ENCODE peak calls at places on chromosomes 6 and 20, in six cellular contexts. K is BE2C, T is AG10803, Y is kidney epithelial cell, Z is vagina, U is foreskin fibroblast. C is an unnamed sample.

GRCh38 chr20:12554416-12554815 is 454.4 kb upstream of the SPTLC3 start:
- DNase-seq in U (peak; percentile 1), T (no peak), K (peak; percentile 21), Z (no peak), Y (no peak), C (no peak)

GRCh38 chr20:9353916-9354276 is 160.5 kb upstream of the LAMP5 start:
- DNase-seq in U (peak; percentile 41), Z (no peak), K (no peak), Y (no peak), T (peak; percentile 83), C (no peak)

GRCh38 chr20:12925214-12925755 is 83.5 kb upstream of the SPTLC3 start:
- DNase-seq in U (peak; percentile 92), Z (no peak), K (peak; percentile 53), Y (peak; percentile 56), T (peak; percentile 84), C (peak; percentile 57)

GRCh38 chr20:9119776-9120175 is 50.9 kb downstream of the PLCB4 start:
- DNase-seq in K (peak; percentile 74), Z (no peak), Y (no peak), T (no peak), U (no peak), C (no peak)

GRCh38 chr20:24948939-24949679 is at the start of gene CST7:
- DNase-seq in U (no peak), T (no peak), K (no peak), Z (no peak), Y (no peak), C (no peak)

GRCh38 chr6:79425589-79426311 is 111.5 kb downstream of the LCA5 start:
- DNase-seq in Z (no peak), T (no peak), U (peak; percentile 25), K (no peak), Y (no peak), C (no peak)

GRCh38 chr6:30169658-30170614 is 6.6 kb downstream of the TRIM15 start:
- DNase-seq in U (peak; percentile 73), T (peak; percentile 51), Z (peak; percentile 25), Y (no peak), K (no peak), C (peak; percentile 32)

GRCh38 chr6:162063666-162064065 is 663.9 kb downstream of the PRKN start:
- DNase-seq in U (no peak), Y (no peak), K (no peak), Z (no peak), T (no peak), C (no peak)

GRCh38 chr6:14211596-14211961 is 94.0 kb downstream of the CD83 start:
- DNase-seq in Z (peak; percentile 89), Y (no peak), K (peak; percentile 69), U (peak; percentile 59), T (peak; percentile 33), C (no peak)

GRCh38 chr20:49969946-49970345 is 12.8 kb upstream of the SNAI1 start:
- DNase-seq in T (no peak), Y (no peak), K (no peak), U (no peak), Z (no peak), C (no peak)

GRCh38 chr6:147395158-147395557 is 113.3 kb upstream of the SAMD5 start:
- DNase-seq in Z (no peak), Y (no peak), U (peak; percentile 46), T (peak; percentile 2), K (no peak), C (no peak)

GRCh38 chr20:18916886-18917785 is 103.6 kb downstream of the SCP2D1 start:
- DNase-seq in Y (no peak), Z (no peak), T (no peak), U (no peak), K (no peak), C (no peak)

GRCh38 chr20:58008413-58008812 is 220.0 kb downstream of the ANKRD60 start:
- DNase-seq in Z (no peak), U (no peak), Y (no peak), K (no peak), T (no peak), C (no peak)

GRCh38 chr6:31829633-31830492 is 2.3 kb downstream of the HSPA1B start:
- DNase-seq in Y (no peak), Z (no peak), K (peak; percentile 38), U (peak; percentile 63), T (peak; percentile 51), C (no peak)

GRCh38 chr6:23106951-23107350 is 537.6 kb downstream of the HDGFL1 start:
- DNase-seq in U (peak; percentile 86), K (no peak), Z (no peak), Y (peak; percentile 0), T (peak; percentile 79), C (peak; percentile 46)

GRCh38 chr20:61440548-61441055 is 188.5 kb downstream of the CDH4 start:
- DNase-seq in T (no peak), Y (no peak), U (no peak), Z (no peak), K (no peak), C (no peak)

GRCh38 chr6:16841241-16841640 is 80.0 kb upstream of the ATXN1 start:
- DNase-seq in T (no peak), K (no peak), U (no peak), Z (no peak), Y (no peak), C (no peak)

GRCh38 chr6:25717856-25718740 is 36.4 kb upstream of the SLC17A4 start:
- DNase-seq in Z (no peak), T (peak; percentile 26), Y (no peak), U (peak; percentile 65), K (peak; percentile 32), C (peak; percentile 19)

GRCh38 chr6:16129623-16130243 is 847 bp downstream of the MYLIP start:
- DNase-seq in Y (no peak), T (no peak), Z (no peak), K (no peak), U (peak; percentile 48), C (no peak)

GRCh38 chr6:13468839-13469238 is 18.6 kb downstream of the GFOD1 start:
- DNase-seq in Z (peak; percentile 58), U (no peak), T (no peak), Y (no peak), K (no peak), C (no peak)

GRCh38 chr20:1818247-1818840 is 76.9 kb upstream of the SIRPA start:
- DNase-seq in T (no peak), Y (no peak), K (no peak), U (no peak), Z (no peak), C (no peak)
- TF ChIP-seq CTCF in T (no peak), Y (no peak), K (no peak), U (no peak), Z (no peak), C (no peak)

GRCh38 chr20:3744037-3744436 is 11.6 kb downstream of the HSPA12B start:
- DNase-seq in Z (no peak), K (no peak), T (no peak), Y (no peak), U (no peak), C (no peak)

GRCh38 chr20:3743251-3743650 is 10.8 kb downstream of the HSPA12B start:
- DNase-seq in Y (no peak), Z (no peak), U (no peak), T (no peak), K (no peak), C (no peak)

GRCh38 chr20:3745686-3746173 is 13.2 kb downstream of the HSPA12B start:
- DNase-seq in U (no peak), Z (no peak), T (no peak), K (no peak), Y (no peak), C (no peak)

GRCh38 chr20:3747471-3747870 is 15.0 kb downstream of the HSPA12B start:
- DNase-seq in K (no peak), T (no peak), Z (no peak), Y (no peak), U (no peak), C (no peak)

DNA sequence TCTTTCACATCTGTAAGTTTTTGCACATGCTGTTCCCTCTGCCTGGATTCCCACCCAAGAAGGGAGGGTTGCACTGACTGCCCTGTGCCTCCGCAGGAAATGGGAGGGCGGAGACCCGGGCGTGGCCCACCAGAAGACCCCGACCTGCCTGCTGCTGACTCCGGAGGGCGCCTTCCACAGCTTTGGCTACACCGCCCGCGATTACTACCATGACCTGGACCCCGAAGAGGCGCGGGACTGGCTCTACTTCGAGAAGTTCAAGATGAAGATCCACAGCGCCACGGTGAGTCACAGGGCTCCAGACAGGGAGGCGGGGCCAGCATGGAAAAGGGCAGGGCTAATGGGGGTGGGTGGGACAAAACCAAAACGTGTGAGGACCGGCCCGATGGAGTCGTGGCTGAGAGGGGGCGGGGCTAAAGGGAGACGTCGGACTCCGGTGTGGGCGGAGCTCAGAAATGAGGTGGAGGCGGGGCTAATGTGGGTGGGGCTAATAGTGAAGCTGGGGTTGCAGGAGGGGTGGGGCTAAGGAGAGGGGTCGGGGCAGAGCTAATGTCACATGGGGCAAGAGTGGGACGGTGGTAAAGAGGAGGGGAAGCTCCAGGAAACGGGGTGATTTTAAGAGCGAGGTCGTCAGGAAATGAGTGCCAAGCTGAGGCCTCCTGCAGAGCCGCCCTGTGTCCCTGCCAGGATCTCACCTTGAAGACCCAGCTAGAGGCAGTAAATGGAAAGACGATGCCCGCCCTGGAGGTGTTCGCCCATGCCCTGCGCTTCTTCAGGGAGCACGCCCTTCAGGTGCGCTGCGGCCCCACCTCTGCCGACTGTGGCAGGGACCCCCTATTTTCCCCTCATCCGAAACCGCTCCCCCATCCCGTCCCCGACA is 12.6 kb downstream of the HSPA12B start:
- DNase-seq in Y (no peak), T (no peak), U (peak; percentile 28), K (peak; percentile 97), Z (no peak), C (no peak)
- H3K4me3 ChIP-seq in Y (no peak overlapping the region), T (no peak overlapping the region), U (no peak overlapping the region), K (peak overlapping the region; percentile 56), Z (no peak overlapping the region), C (no peak overlapping the region)

GRCh38 chr20:48723308-48724264 is 104.2 kb downstream of the PREX1 start:
- DNase-seq in U (peak; percentile 70), Z (no peak), T (peak; percentile 80), K (no peak), Y (no peak), C (no peak)
- TF ChIP-seq CTCF in U (no peak), Z (no peak), T (peak; percentile 36), K (no peak), Y (no peak), C (no peak)

GRCh38 chr6:28600188-28600587 is 74.5 kb downstream of the GPX5 start:
- DNase-seq in K (no peak), T (no peak), U (no peak), Z (no peak), Y (no peak), C (no peak)

GRCh38 chr6:28603920-28604319 is 78.2 kb downstream of the GPX5 start:
- DNase-seq in Z (no peak), Y (no peak), T (no peak), K (no peak), U (no peak), C (no peak)

GRCh38 chr6:28597217-28597835 is 71.6 kb downstream of the GPX5 start:
- DNase-seq in Y (no peak), U (peak; percentile 63), K (peak; percentile 72), Z (no peak), T (peak; percentile 39), C (peak; percentile 44)

GRCh38 chr6:28598757-28599686 is 73.3 kb downstream of the GPX5 start:
- DNase-seq in T (no peak), Y (no peak), K (no peak), U (no peak), Z (no peak), C (no peak)

DNA sequence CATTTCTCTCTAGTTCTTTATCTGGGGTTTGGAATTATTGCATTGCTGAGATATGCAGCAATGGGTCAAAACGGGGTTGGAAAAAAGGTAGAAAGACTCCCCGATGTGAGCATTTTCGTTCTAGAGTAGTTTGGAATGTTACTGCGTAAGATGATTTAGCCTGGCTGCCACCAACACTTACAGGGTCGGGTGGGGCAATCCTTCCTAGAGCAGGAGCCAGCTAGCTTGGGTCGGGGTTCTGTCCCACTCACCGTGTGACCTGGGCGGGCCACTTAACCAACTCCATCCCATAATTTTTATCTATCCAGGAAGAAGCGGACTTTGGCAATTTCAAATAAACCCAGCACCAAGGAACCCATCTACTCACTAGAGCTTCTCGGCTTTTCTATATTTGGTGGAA is 72.2 kb downstream of the GPX5 start:
- DNase-seq in Y (no peak), Z (no peak), U (no peak), K (peak; percentile 36), T (no peak), C (no peak)
- H3K4me3 ChIP-seq in Y (peak overlapping the region; percentile 45), Z (no peak overlapping the region), U (peak overlapping the region; percentile 26), K (peak overlapping the region; percentile 84), T (peak overlapping the region; percentile 41), C (peak overlapping the region; percentile 25)

C was measured in HFF-Myc.